ENCODE peak calls at places on chromosomes 1 and 21, in five cellular contexts. G is adrenal gland, Z is PC-9, V is ACHN, O is AG09309. P is an unnamed sample.

GRCh38 chr1:161382214-161383019 is 14.7 kb upstream of the CFAP126 start:
- DNase-seq in G (peak), Z (no peak), V (peak), O (no peak), P (no peak)

GRCh38 chr1:206551985-206552325 is 44.6 kb downstream of the RASSF5 start:
- DNase-seq in G (no peak), Z (no peak), V (no peak), O (no peak), P (no peak)

GRCh38 chr1:230288641-230289349 is 137.3 kb downstream of the PGBD5 start:
- DNase-seq in G (no peak), Z (no peak), V (no peak), O (no peak), P (no peak)

GRCh38 chr1:94743866-94744265 is 76.3 kb upstream of the SLC44A3 start:
- DNase-seq in G (no peak), Z (no peak), V (no peak), O (no peak), P (no peak)

GRCh38 chr1:187433598-187433997 is 604.8 kb downstream of the PLA2G4A start:
- DNase-seq in G (no peak), Z (no peak), V (no peak), O (no peak), P (no peak)

GRCh38 chr1:226974544-226975258 is 34.6 kb downstream of the COQ8A start:
- DNase-seq in G (peak), Z (no peak), V (peak), O (no peak), P (no peak)

GRCh38 chr1:50970927-50971582 is 1.0 kb downstream of the CDKN2C start:
- DNase-seq in G (no peak), Z (no peak), V (no peak), O (no peak), P (no peak)

GRCh38 chr1:105872761-105873286 is 1183.7 kb upstream of the PRMT6 start:
- DNase-seq in G (no peak), Z (no peak), V (no peak), O (no peak), P (no peak)

GRCh38 chr21:35045539-35046222 is 3.4 kb downstream of the RUNX1 start:
- DNase-seq in G (no peak), Z (no peak), V (no peak), O (no peak), P (no peak)

GRCh38 chr1:151934048-151934493 is 24.8 kb upstream of the THEM4 start:
- DNase-seq in G (peak), Z (peak), V (peak), O (no peak), P (peak)

GRCh38 chr1:218521414-218522169 is 176.5 kb downstream of the TGFB2 start:
- DNase-seq in G (peak), Z (no peak), V (peak), O (no peak), P (no peak)

GRCh38 chr1:17233675-17234074 is 15.2 kb upstream of the PADI3 start:
- DNase-seq in G (peak), Z (peak), V (peak), O (peak), P (peak)

GRCh38 chr1:12113433-12114339 is 50.6 kb downstream of the TNFRSF8 start:
- DNase-seq in G (no peak), Z (no peak), V (no peak), O (no peak), P (no peak)

GRCh38 chr1:185864889-185865288 is 130.7 kb downstream of the HMCN1 start:
- DNase-seq in G (peak), Z (no peak), V (no peak), O (peak), P (peak)

GRCh38 chr1:61207416-61207815 is 125.1 kb downstream of the NFIA start:
- DNase-seq in G (no peak), Z (no peak), V (peak), O (no peak), P (no peak)

GRCh38 chr1:1921901-1922753 is 3.0 kb upstream of the TMEM52 start:
- DNase-seq in G (no peak), Z (no peak), V (no peak), O (no peak), P (no peak)

GRCh38 chr21:41366522-41367151 is 4.8 kb downstream of the MX2 start:
- DNase-seq in G (no peak), Z (peak), V (no peak), O (peak), P (no peak)

GRCh38 chr1:224769987-224770693 is 154.0 kb downstream of the CNIH3 start:
- DNase-seq in G (no peak), Z (no peak), V (peak), O (peak), P (no peak)

GRCh38 chr1:26500488-26501175 is 28.4 kb downstream of the HMGN2 start:
- DNase-seq in G (peak), Z (peak), V (peak), O (no peak), P (peak)

P was measured in T1000.